ENCODE peak calls at places on chromosomes 6 and 20, in eight cellular contexts. Z, S, E, M, P, D, V and N are unnamed samples.
A peak's percentile ranks its signal among the peaks of the same experiment; 100 is the strongest.

GRCh38 chr6:132252113-132252512 is 149.2 kb downstream of the MOXD1 start:
- DNase-seq in Z (peak; percentile 25), S (no peak), E (no peak), M (no peak), P (no peak), D (no peak), V (no peak), N (no peak)

GRCh38 chr20:1164871-1165270 is 19.9 kb downstream of the TMEM74B start:
- DNase-seq in Z (no peak), S (no peak), E (no peak), M (no peak), P (no peak), D (no peak), V (no peak), N (no peak)

GRCh38 chr6:155349129-155349528 is 34.8 kb upstream of the TFB1M start:
- DNase-seq in Z (no peak), S (peak; percentile 67), E (no peak), M (peak; percentile 63), P (no peak), D (no peak), V (no peak), N (peak; percentile 63)

GRCh38 chr20:18066421-18067333 is 9.0 kb upstream of the OVOL2 start:
- DNase-seq in Z (peak; percentile 54), S (no peak), E (no peak), M (no peak), P (peak; percentile 58), D (no peak), V (no peak), N (no peak)

GRCh38 chr6:47476794-47477496 is 644 bp upstream of the CD2AP start:
- DNase-seq in Z (no peak), S (no peak), E (no peak), M (peak; percentile 18), P (peak; percentile 14), D (no peak), V (no peak), N (peak; percentile 8)

GRCh38 chr6:105849741-105850140 is 236.4 kb upstream of the PRDM1 start:
- DNase-seq in Z (no peak), S (peak; percentile 48), E (no peak), M (peak; percentile 49), P (peak; percentile 5), D (no peak), V (no peak), N (peak; percentile 31)

GRCh38 chr6:142871910-142872331 is 73.1 kb downstream of the HIVEP2 start:
- DNase-seq in Z (no peak), S (peak; percentile 96), E (no peak), M (peak; percentile 93), P (peak; percentile 68), D (peak; percentile 90), V (peak; percentile 62), N (peak; percentile 84)

GRCh38 chr6:5315883-5316282 is 54.6 kb downstream of the FARS2 start:
- DNase-seq in Z (no peak), S (peak; percentile 89), E (peak; percentile 56), M (peak; percentile 61), P (no peak), D (no peak), V (no peak), N (peak; percentile 57)

GRCh38 chr6:45445749-45446454 is 68.2 kb upstream of the SUPT3H start:
- DNase-seq in Z (peak; percentile 55), S (peak; percentile 99), E (peak; percentile 1), M (peak; percentile 98), P (peak; percentile 99), D (peak; percentile 99), V (no peak), N (peak; percentile 99)

GRCh38 chr20:57371363-57371762 is 19.8 kb upstream of the RBM38 start:
- DNase-seq in Z (no peak), S (no peak), E (no peak), M (no peak), P (no peak), D (no peak), V (no peak), N (no peak)
- H3K36me3 ChIP-seq in Z (peaks cover 63% of the 10 kb centered on the region), S (peaks cover 77% of the 10 kb centered on the region), E (peaks cover 47% of the 10 kb centered on the region), M (peaks cover 68% of the 10 kb centered on the region), P (peaks cover 90% of the 10 kb centered on the region), D (peaks cover 60% of the 10 kb centered on the region), V (peaks cover 17% of the 10 kb centered on the region), N (peaks cover 34% of the 10 kb centered on the region)

GRCh38 chr20:51122931-51123658 is 100.2 kb upstream of the KCNG1 start:
- DNase-seq in Z (no peak), S (no peak), E (no peak), M (no peak), P (peak; percentile 38), D (no peak), V (peak; percentile 85), N (no peak)
- H3K4me2 ChIP-seq in Z (no peak overlapping the region), S (no peak overlapping the region), E (no peak overlapping the region), M (no peak overlapping the region), P (peak overlapping the region; percentile 38), D (no peak overlapping the region), V (peak overlapping the region; percentile 21), N (no peak overlapping the region)

DNA sequence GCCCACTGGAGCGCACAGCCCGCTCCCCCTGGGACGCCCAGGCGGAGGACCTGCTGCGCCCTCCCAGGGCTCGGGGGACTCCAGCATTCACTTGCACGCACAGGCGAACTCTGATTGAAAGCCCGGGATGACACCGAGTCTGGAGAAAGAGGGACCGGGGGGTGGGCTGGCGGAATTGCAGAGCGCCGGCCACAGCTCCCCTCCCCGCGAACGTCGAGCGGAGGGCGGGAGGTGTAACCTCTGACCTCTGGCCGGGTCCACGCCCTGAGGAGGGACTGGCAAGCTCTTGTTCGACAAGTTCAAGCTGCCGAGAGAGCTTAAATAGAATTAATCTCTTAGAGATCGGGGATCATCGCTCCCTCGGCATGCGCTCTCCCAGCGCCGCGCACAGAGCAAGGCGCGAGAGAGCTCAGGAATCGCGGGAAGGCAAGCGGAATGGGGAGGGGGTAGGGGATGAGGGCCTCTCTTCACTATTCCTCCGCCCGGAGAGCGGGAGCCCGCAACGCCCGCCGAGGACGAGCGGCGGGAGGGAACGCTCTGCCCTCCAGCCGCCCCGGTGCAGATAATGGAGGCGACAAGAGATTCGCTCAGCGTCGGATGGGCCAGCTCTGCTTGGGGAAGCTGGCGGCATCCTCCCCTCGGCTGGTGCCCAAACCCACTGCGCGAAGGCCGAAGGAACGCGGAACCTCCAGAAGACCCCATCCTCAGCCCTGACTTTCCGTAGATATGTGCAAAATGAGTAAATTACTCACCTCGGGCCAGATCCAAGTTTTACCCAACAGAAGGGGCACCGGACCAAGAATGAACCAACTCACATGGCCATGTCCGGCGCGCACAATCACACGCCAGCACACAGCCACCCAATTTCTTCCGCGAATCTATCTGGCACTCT is 761 bp upstream of the NR2E1 start:
- DNase-seq in Z (peak; percentile 78), S (no peak), E (peak; percentile 68), M (peak; percentile 10), P (no peak), D (no peak), V (no peak), N (no peak)
- H2AFZ ChIP-seq in Z (peak overlapping the region; percentile 83), S (peak overlapping the region; percentile 33), E (no peak overlapping the region), M (no peak overlapping the region), P (no peak overlapping the region), D (no peak overlapping the region), V (no peak overlapping the region), N (no peak overlapping the region)

GRCh38 chr20:47652301-47652700 is 133.0 kb downstream of the SULF2 start:
- DNase-seq in Z (no peak), S (no peak), E (no peak), M (no peak), P (no peak), D (no peak), V (no peak), N (no peak)

GRCh38 chr20:47652794-47653193 is 132.5 kb downstream of the SULF2 start:
- DNase-seq in Z (no peak), S (no peak), E (no peak), M (no peak), P (no peak), D (no peak), V (no peak), N (no peak)

GRCh38 chr20:47645632-47646031 is 139.6 kb downstream of the SULF2 start:
- DNase-seq in Z (no peak), S (no peak), E (no peak), M (no peak), P (no peak), D (no peak), V (no peak), N (no peak)

GRCh38 chr20:47648943-47649342 is 136.3 kb downstream of the SULF2 start:
- DNase-seq in Z (peak; percentile 78), S (no peak), E (no peak), M (no peak), P (no peak), D (no peak), V (no peak), N (no peak)

GRCh38 chr20:47647994-47648393 is 137.3 kb downstream of the SULF2 start:
- DNase-seq in Z (no peak), S (no peak), E (no peak), M (no peak), P (no peak), D (no peak), V (no peak), N (no peak)
- H3K36me3 ChIP-seq in Z (peaks cover 14% of the 10 kb centered on the region), S (peaks cover 43% of the 10 kb centered on the region), E (peaks cover 40% of the 10 kb centered on the region), M (peaks cover 47% of the 10 kb centered on the region), P (peaks cover 35% of the 10 kb centered on the region), D (peaks cover 5% of the 10 kb centered on the region), V (peaks cover 5% of the 10 kb centered on the region), N (peaks cover 3% of the 10 kb centered on the region)

GRCh38 chr6:145212807-145213206 is 522.5 kb downstream of the EPM2A start:
- DNase-seq in Z (no peak), S (no peak), E (no peak), M (no peak), P (no peak), D (no peak), V (no peak), N (no peak)

GRCh38 chr6:145209312-145209711 is 526.0 kb downstream of the EPM2A start:
- DNase-seq in Z (no peak), S (no peak), E (no peak), M (peak; percentile 10), P (no peak), D (no peak), V (no peak), N (no peak)

GRCh38 chr6:145213614-145214013 is 521.7 kb downstream of the EPM2A start:
- DNase-seq in Z (no peak), S (no peak), E (no peak), M (no peak), P (no peak), D (no peak), V (peak; percentile 23), N (no peak)

GRCh38 chr6:145214570-145214969 is 520.8 kb downstream of the EPM2A start:
- DNase-seq in Z (peak; percentile 57), S (peak; percentile 39), E (peak; percentile 4), M (peak; percentile 52), P (peak; percentile 53), D (peak; percentile 45), V (peak; percentile 45), N (peak; percentile 17)
- H3K4me2 ChIP-seq in Z (no peak overlapping the region), S (no peak overlapping the region), E (no peak overlapping the region), M (peak overlapping the region; percentile 56), P (peak overlapping the region; percentile 39), D (peak overlapping the region; percentile 36), V (peak overlapping the region; percentile 65), N (peak overlapping the region; percentile 40)

DNA sequence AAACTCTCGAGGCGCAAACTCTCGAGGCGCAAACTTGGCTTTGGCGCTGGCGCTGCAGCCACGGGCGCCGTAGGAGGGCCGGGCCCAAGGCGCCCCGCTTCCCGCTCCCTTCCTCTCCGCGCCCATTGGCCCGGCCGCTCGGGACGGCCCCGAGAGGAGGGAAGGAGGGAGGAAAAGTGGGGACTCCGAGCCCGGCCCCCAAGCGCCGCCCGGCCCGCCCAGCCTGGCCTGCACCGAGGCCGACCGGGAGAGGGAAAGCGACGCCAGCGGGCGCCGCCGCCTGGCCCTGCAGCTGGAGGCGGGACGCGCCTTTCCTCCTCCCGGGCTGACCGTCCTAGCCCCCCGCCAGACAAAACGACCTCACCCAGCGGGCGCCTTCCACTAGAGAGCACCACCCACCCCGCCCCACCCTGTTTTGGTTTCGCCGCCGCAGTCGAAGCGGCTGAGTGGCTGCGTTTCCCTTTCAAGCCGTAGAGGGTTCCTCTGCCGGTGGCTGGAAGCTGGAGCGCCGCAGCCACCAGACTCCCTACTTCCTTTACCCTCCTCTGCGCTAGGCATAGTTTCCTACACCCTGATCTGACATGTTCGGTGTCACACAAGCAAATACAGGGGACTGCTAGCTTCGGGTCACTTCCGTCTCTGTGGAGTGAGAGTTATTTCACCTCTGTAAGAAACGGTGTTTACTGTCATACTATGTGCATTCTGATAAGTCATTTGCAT is at the start of gene MBOAT1:
- DNase-seq in Z (peak; percentile 88), S (peak; percentile 87), E (peak; percentile 94), M (peak; percentile 97), P (peak; percentile 93), D (peak; percentile 92), V (peak; percentile 86), N (peak; percentile 91)
- H2AFZ ChIP-seq in Z (peak within 1 kb of the TSS; percentile 89), S (peak within 1 kb of the TSS; percentile 98), E (peak within 1 kb of the TSS; percentile 92), M (peak within 1 kb of the TSS; percentile 91), P (peak within 1 kb of the TSS; percentile 95), D (peak within 1 kb of the TSS; percentile 100), V (peak within 1 kb of the TSS; percentile 98), N (peak within 1 kb of the TSS; percentile 97)